ENCODE peak calls at places on chromosomes 2 and 18, in six cellular contexts. One of them, this sample, is unnamed.

GRCh38 chr2:109062558-109063325 is 66.3 kb upstream of the SH3RF3 start:
- DNase-seq in A549: no peak
- DNase-seq in GM12878: no peak
- DNase-seq in HepG2: no peak
- DNase-seq in H1: no peak
- DNase-seq in K562: no peak
- DNase-seq in this sample: no peak

GRCh38 chr2:223647258-223647952 is 45.2 kb upstream of the SCG2 start:
- DNase-seq in A549: no peak
- DNase-seq in H1: no peak
- DNase-seq in HepG2: no peak
- DNase-seq in GM12878: no peak
- DNase-seq in K562: no peak
- DNase-seq in this sample: peak; percentile 24

GRCh38 chr18:13893418-13893760 is 21.9 kb downstream of the MC2R start:
- DNase-seq in H1: no peak
- DNase-seq in HepG2: no peak
- DNase-seq in A549: no peak
- DNase-seq in GM12878: peak; percentile 63
- DNase-seq in K562: no peak
- DNase-seq in this sample: no peak

GRCh38 chr2:196718394-196718793 is 78.9 kb downstream of the CCDC150 start:
- DNase-seq in A549: peak; percentile 25
- DNase-seq in HepG2: no peak
- DNase-seq in H1: no peak
- DNase-seq in K562: no peak
- DNase-seq in GM12878: no peak
- DNase-seq in this sample: no peak

GRCh38 chr18:9735879-9736278 is 27.8 kb downstream of the RAB31 start:
- DNase-seq in A549: no peak
- DNase-seq in HepG2: no peak
- DNase-seq in GM12878: no peak
- DNase-seq in K562: no peak
- DNase-seq in H1: no peak
- DNase-seq in this sample: no peak

GRCh38 chr2:241636983-241637232 is at the start of gene THAP4:
- DNase-seq in GM12878: no peak
- DNase-seq in H1: no peak
- DNase-seq in HepG2: no peak
- DNase-seq in K562: peak; percentile 85
- DNase-seq in A549: no peak
- DNase-seq in this sample: no peak

GRCh38 chr2:181077128-181077709 is 96.8 kb downstream of the UBE2E3 start:
- DNase-seq in H1: no peak
- DNase-seq in GM12878: peak; percentile 16
- DNase-seq in K562: peak; percentile 42
- DNase-seq in A549: peak; percentile 53
- DNase-seq in HepG2: peak; percentile 60
- DNase-seq in this sample: peak; percentile 62

GRCh38 chr2:221308507-221309054 is 263.5 kb downstream of the EPHA4 start:
- DNase-seq in K562: no peak
- DNase-seq in H1: no peak
- DNase-seq in A549: no peak
- DNase-seq in HepG2: no peak
- DNase-seq in GM12878: no peak
- DNase-seq in this sample: no peak

GRCh38 chr18:42893991-42894390 is 221.5 kb downstream of the RIT2 start:
- DNase-seq in H1: no peak
- DNase-seq in HepG2: no peak
- DNase-seq in K562: no peak
- DNase-seq in A549: no peak
- DNase-seq in GM12878: no peak
- DNase-seq in this sample: no peak

GRCh38 chr2:226118471-226119429 is 680.9 kb downstream of the IRS1 start:
- DNase-seq in A549: peak; percentile 91
- DNase-seq in HepG2: peak; percentile 81
- DNase-seq in GM12878: no peak
- DNase-seq in H1: no peak
- DNase-seq in K562: no peak
- DNase-seq in this sample: peak; percentile 91

GRCh38 chr18:5630057-5630765 is 86.4 kb upstream of the EPB41L3 start:
- DNase-seq in H1: peak; percentile 87
- DNase-seq in A549: peak; percentile 25
- DNase-seq in GM12878: no peak
- DNase-seq in HepG2: no peak
- DNase-seq in K562: peak; percentile 18
- DNase-seq in this sample: peak; percentile 41

GRCh38 chr2:208101716-208102631 is 22.4 kb downstream of the CRYGD start:
- DNase-seq in HepG2: peak; percentile 46
- DNase-seq in A549: peak; percentile 45
- DNase-seq in GM12878: no peak
- DNase-seq in K562: peak; percentile 9
- DNase-seq in H1: peak; percentile 42
- DNase-seq in this sample: peak; percentile 18

GRCh38 chr18:58175122-58175687 is 131.2 kb downstream of the NEDD4L start:
- DNase-seq in K562: peak; percentile 27
- DNase-seq in GM12878: no peak
- DNase-seq in A549: no peak
- DNase-seq in H1: peak; percentile 37
- DNase-seq in HepG2: no peak
- DNase-seq in this sample: no peak

GRCh38 chr18:35662293-35663062 is 80.9 kb downstream of the GALNT1 start:
- DNase-seq in A549: no peak
- DNase-seq in HepG2: no peak
- DNase-seq in GM12878: peak; percentile 11
- DNase-seq in K562: no peak
- DNase-seq in H1: no peak
- DNase-seq in this sample: no peak

GRCh38 chr2:187138240-187138639 is 289.3 kb upstream of the ZSWIM2 start:
- DNase-seq in A549: peak; percentile 38
- DNase-seq in H1: no peak
- DNase-seq in HepG2: peak; percentile 37
- DNase-seq in GM12878: no peak
- DNase-seq in K562: peak; percentile 7
- DNase-seq in this sample: peak; percentile 21

GRCh38 chr2:187499941-187500532 is 52.0 kb upstream of the CALCRL start:
- DNase-seq in A549: peak; percentile 74
- DNase-seq in HepG2: peak; percentile 66
- DNase-seq in H1: peak; percentile 71
- DNase-seq in GM12878: no peak
- DNase-seq in K562: peak; percentile 45
- DNase-seq in this sample: peak; percentile 66

GRCh38 chr2:142872900-142873724 is 4.4 kb upstream of the KYNU start:
- DNase-seq in GM12878: no peak
- DNase-seq in HepG2: peak; percentile 50
- DNase-seq in K562: no peak
- DNase-seq in A549: peak; percentile 98
- DNase-seq in H1: no peak
- DNase-seq in this sample: peak; percentile 97

GRCh38 chr2:68620762-68621161 is 22.6 kb upstream of the PROKR1 start:
- DNase-seq in HepG2: no peak
- DNase-seq in H1: no peak
- DNase-seq in K562: no peak
- DNase-seq in A549: no peak
- DNase-seq in GM12878: no peak
- DNase-seq in this sample: no peak

GRCh38 chr2:13021470-13021957 is 304.8 kb downstream of the TRIB2 start:
- DNase-seq in HepG2: no peak
- DNase-seq in A549: no peak
- DNase-seq in GM12878: no peak
- DNase-seq in H1: no peak
- DNase-seq in K562: no peak
- DNase-seq in this sample: no peak

GRCh38 chr2:240912878-240913809 is 7.0 kb downstream of the CROCC2 start:
- DNase-seq in K562: no peak
- DNase-seq in H1: no peak
- DNase-seq in GM12878: no peak
- DNase-seq in A549: no peak
- DNase-seq in HepG2: no peak
- DNase-seq in this sample: peak; percentile 78

GRCh38 chr18:51193621-51194287 is 3.7 kb downstream of the MEX3C start:
- DNase-seq in H1: no peak
- DNase-seq in K562: no peak
- DNase-seq in A549: no peak
- DNase-seq in HepG2: no peak
- DNase-seq in GM12878: no peak
- DNase-seq in this sample: peak; percentile 54

GRCh38 chr18:36127866-36128845 is 984 bp downstream of the SLC39A6 start:
- DNase-seq in A549: peak; percentile 1
- DNase-seq in K562: peak; percentile 40
- DNase-seq in H1: no peak
- DNase-seq in HepG2: peak; percentile 23
- DNase-seq in GM12878: no peak
- DNase-seq in this sample: peak; percentile 69

GRCh38 chr18:36634573-36635216 is 194.1 kb downstream of the TPGS2 start:
- DNase-seq in HepG2: no peak
- DNase-seq in H1: no peak
- DNase-seq in K562: no peak
- DNase-seq in GM12878: no peak
- DNase-seq in A549: no peak
- DNase-seq in this sample: no peak

GRCh38 chr18:32346667-32347066 is 124.0 kb downstream of the GAREM1 start:
- DNase-seq in A549: no peak
- DNase-seq in H1: no peak
- DNase-seq in GM12878: no peak
- DNase-seq in HepG2: no peak
- DNase-seq in K562: no peak
- DNase-seq in this sample: peak; percentile 27

GRCh38 chr2:17426708-17427107 is 91.5 kb downstream of the RAD51AP2 start:
- DNase-seq in H1: no peak
- DNase-seq in GM12878: no peak
- DNase-seq in A549: no peak
- DNase-seq in HepG2: no peak
- DNase-seq in K562: no peak
- DNase-seq in this sample: no peak

GRCh38 chr2:59850554-59850953 is 702.9 kb downstream of the BCL11A start:
- DNase-seq in HepG2: no peak
- DNase-seq in A549: no peak
- DNase-seq in GM12878: no peak
- DNase-seq in H1: no peak
- DNase-seq in K562: no peak
- DNase-seq in this sample: no peak

GRCh38 chr2:8151888-8152287 is 530.0 kb upstream of the ID2 start:
- DNase-seq in HepG2: no peak
- DNase-seq in H1: no peak
- DNase-seq in A549: no peak
- DNase-seq in K562: no peak
- DNase-seq in GM12878: no peak
- DNase-seq in this sample: no peak

GRCh38 chr2:224190871-224191270 is 151.8 kb upstream of the SERPINE2 start:
- DNase-seq in GM12878: no peak
- DNase-seq in A549: no peak
- DNase-seq in K562: no peak
- DNase-seq in H1: no peak
- DNase-seq in HepG2: no peak
- DNase-seq in this sample: peak; percentile 8

GRCh38 chr2:141468746-141469145 is 662.1 kb downstream of the LRP1B start:
- DNase-seq in H1: no peak
- DNase-seq in K562: no peak
- DNase-seq in GM12878: no peak
- DNase-seq in HepG2: no peak
- DNase-seq in A549: no peak
- DNase-seq in this sample: no peak

GRCh38 chr2:141467331-141467730 is 663.5 kb downstream of the LRP1B start:
- DNase-seq in GM12878: no peak
- DNase-seq in K562: no peak
- DNase-seq in HepG2: no peak
- DNase-seq in H1: no peak
- DNase-seq in A549: no peak
- DNase-seq in this sample: no peak

DNA sequence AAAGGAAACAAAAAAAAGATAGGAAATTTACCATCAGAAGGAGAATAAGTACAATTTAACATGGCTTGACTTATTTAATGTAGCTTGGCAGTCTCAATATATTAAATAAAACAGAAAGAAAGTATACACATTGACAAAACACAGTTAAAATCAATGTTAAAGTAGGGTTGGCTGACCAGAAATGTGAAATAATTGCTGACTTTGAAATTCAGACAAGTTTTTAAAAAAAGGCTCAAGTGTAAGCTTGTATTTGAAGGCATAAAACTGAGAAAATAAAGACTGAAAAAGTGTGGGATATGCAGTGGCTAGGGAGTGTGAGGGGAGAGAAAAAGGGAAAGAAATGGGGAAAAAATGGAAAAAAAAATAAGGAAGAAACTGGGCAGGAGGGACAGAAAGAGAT is 665.8 kb downstream of the LRP1B start:
- DNase-seq in A549: no peak
- DNase-seq in HepG2: no peak
- DNase-seq in H1: no peak
- DNase-seq in K562: no peak
- DNase-seq in GM12878: no peak
- DNase-seq in this sample: no peak
- TF ChIP-seq RFX5 in A549: no peak
- TF ChIP-seq RFX5 in HepG2: no peak
- TF ChIP-seq RFX5 in H1: no peak
- TF ChIP-seq RFX5 in K562: no peak
- TF ChIP-seq RFX5 in GM12878: no peak
- TF ChIP-seq RFX5 in this sample: no peak

GRCh38 chr2:156803243-156803642 is 367.1 kb downstream of the GPD2 start:
- DNase-seq in A549: no peak
- DNase-seq in H1: no peak
- DNase-seq in K562: no peak
- DNase-seq in GM12878: no peak
- DNase-seq in HepG2: no peak
- DNase-seq in this sample: no peak
- TF ChIP-seq POLR2A in A549: no peak
- TF ChIP-seq POLR2A in H1: no peak
- TF ChIP-seq POLR2A in K562: no peak
- TF ChIP-seq POLR2A in GM12878: no peak
- TF ChIP-seq POLR2A in HepG2: no peak
- TF ChIP-seq POLR2A in this sample: no peak

GRCh38 chr2:199057936-199058335 is 399.8 kb downstream of the SATB2 start:
- DNase-seq in A549: no peak
- DNase-seq in K562: no peak
- DNase-seq in GM12878: no peak
- DNase-seq in HepG2: no peak
- DNase-seq in H1: no peak
- DNase-seq in this sample: peak; percentile 0
- TF ChIP-seq RFX5 in A549: no peak
- TF ChIP-seq RFX5 in K562: no peak
- TF ChIP-seq RFX5 in GM12878: no peak
- TF ChIP-seq RFX5 in HepG2: no peak
- TF ChIP-seq RFX5 in H1: no peak
- TF ChIP-seq RFX5 in this sample: no peak

DNA sequence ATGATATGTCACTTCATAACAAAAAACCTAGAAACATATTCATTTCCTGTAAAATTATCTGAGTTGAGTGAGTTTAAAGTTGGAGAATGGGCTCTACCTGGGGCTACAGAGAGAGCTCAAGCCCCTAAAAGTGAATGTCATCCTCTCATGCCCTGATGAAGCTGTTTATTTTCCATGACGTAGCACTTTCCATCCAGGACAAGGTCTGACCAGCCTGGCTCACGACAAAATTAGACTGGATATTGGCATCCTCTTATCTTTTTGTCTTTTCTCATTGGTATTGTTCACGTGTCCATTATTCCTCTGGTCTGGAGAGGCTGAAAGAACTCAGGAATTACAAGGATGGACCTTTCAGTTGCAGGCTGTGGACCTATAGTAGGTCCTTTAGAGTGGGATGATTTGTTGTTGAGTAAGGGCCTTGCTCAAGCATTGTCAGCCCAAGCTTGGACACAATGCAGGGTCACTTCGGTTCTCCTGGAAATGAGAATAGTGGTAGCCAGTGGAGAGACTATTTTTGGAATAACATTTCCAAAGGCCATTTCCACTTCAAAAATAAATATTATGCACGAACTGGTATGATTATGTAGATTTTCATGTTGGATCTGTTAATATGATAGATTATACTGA is 24.4 kb upstream of the TDRD15 start:
- DNase-seq in K562: no peak
- DNase-seq in A549: no peak
- DNase-seq in HepG2: peak; percentile 12
- DNase-seq in GM12878: no peak
- DNase-seq in H1: no peak
- DNase-seq in this sample: no peak
- TF ChIP-seq POLR2A in K562: no peak
- TF ChIP-seq POLR2A in A549: no peak
- TF ChIP-seq POLR2A in HepG2: no peak
- TF ChIP-seq POLR2A in GM12878: no peak
- TF ChIP-seq POLR2A in H1: no peak
- TF ChIP-seq POLR2A in this sample: no peak

This sample was measured in IMR-90.